ENCODE peak calls at places on chromosomes 6 and 20, in ten cellular contexts. One of them, this sample, is unnamed.
A peak's percentile ranks its signal among the peaks of the same experiment; 100 is the strongest.

GRCh38 chr6:5749016-5749665 is 257.6 kb downstream of the NRN1 start:
- DNase-seq in CD4-positive, alpha-beta T cell: no peak
- DNase-seq in sigmoid colon: no peak
- DNase-seq in breast epithelium: no peak
- DNase-seq in body of pancreas: no peak
- DNase-seq in epithelial cell of esophagus: no peak
- DNase-seq in dorsolateral prefrontal cortex: no peak
- DNase-seq in lower lobe of right lung: peak; percentile 28
- DNase-seq in heart left ventricle: no peak
- DNase-seq in IMR-90: no peak
- DNase-seq in this sample: no peak

GRCh38 chr6:44782198-44782597 is 394.7 kb downstream of the CDC5L start:
- DNase-seq in CD4-positive, alpha-beta T cell: no peak
- DNase-seq in epithelial cell of esophagus: no peak
- DNase-seq in body of pancreas: no peak
- DNase-seq in sigmoid colon: no peak
- DNase-seq in heart left ventricle: no peak
- DNase-seq in dorsolateral prefrontal cortex: no peak
- DNase-seq in IMR-90: no peak
- DNase-seq in lower lobe of right lung: no peak
- DNase-seq in breast epithelium: no peak
- DNase-seq in this sample: no peak

GRCh38 chr6:84417261-84417660 is 189.8 kb upstream of the CEP162 start:
- DNase-seq in breast epithelium: no peak
- DNase-seq in dorsolateral prefrontal cortex: no peak
- DNase-seq in IMR-90: peak; percentile 20
- DNase-seq in sigmoid colon: no peak
- DNase-seq in lower lobe of right lung: no peak
- DNase-seq in epithelial cell of esophagus: peak; percentile 5
- DNase-seq in body of pancreas: no peak
- DNase-seq in CD4-positive, alpha-beta T cell: no peak
- DNase-seq in heart left ventricle: no peak
- DNase-seq in this sample: peak; percentile 12

GRCh38 chr6:41958022-41958856 is 16.6 kb upstream of the CCND3 start:
- DNase-seq in breast epithelium: no peak
- DNase-seq in heart left ventricle: no peak
- DNase-seq in sigmoid colon: peak; percentile 24
- DNase-seq in CD4-positive, alpha-beta T cell: no peak
- DNase-seq in lower lobe of right lung: no peak
- DNase-seq in IMR-90: no peak
- DNase-seq in body of pancreas: no peak
- DNase-seq in epithelial cell of esophagus: no peak
- DNase-seq in dorsolateral prefrontal cortex: no peak
- DNase-seq in this sample: no peak

GRCh38 chr6:71766796-71767195 is 119.6 kb upstream of the RIMS1 start:
- DNase-seq in sigmoid colon: no peak
- DNase-seq in breast epithelium: no peak
- DNase-seq in IMR-90: no peak
- DNase-seq in heart left ventricle: no peak
- DNase-seq in epithelial cell of esophagus: no peak
- DNase-seq in dorsolateral prefrontal cortex: no peak
- DNase-seq in lower lobe of right lung: no peak
- DNase-seq in CD4-positive, alpha-beta T cell: no peak
- DNase-seq in body of pancreas: no peak
- DNase-seq in this sample: no peak

GRCh38 chr6:122610690-122611455 is 668 bp downstream of the PKIB start:
- DNase-seq in body of pancreas: peak; percentile 87
- DNase-seq in lower lobe of right lung: peak; percentile 67
- DNase-seq in epithelial cell of esophagus: peak; percentile 42
- DNase-seq in heart left ventricle: peak; percentile 67
- DNase-seq in IMR-90: no peak
- DNase-seq in sigmoid colon: no peak
- DNase-seq in breast epithelium: peak; percentile 25
- DNase-seq in dorsolateral prefrontal cortex: no peak
- DNase-seq in CD4-positive, alpha-beta T cell: no peak
- DNase-seq in this sample: no peak

GRCh38 chr6:131398176-131398575 is 174.8 kb upstream of the ARG1 start:
- DNase-seq in dorsolateral prefrontal cortex: no peak
- DNase-seq in breast epithelium: no peak
- DNase-seq in epithelial cell of esophagus: no peak
- DNase-seq in sigmoid colon: no peak
- DNase-seq in lower lobe of right lung: no peak
- DNase-seq in body of pancreas: peak; percentile 15
- DNase-seq in CD4-positive, alpha-beta T cell: no peak
- DNase-seq in IMR-90: no peak
- DNase-seq in heart left ventricle: no peak
- DNase-seq in this sample: peak; percentile 17

GRCh38 chr6:27312146-27312949 is at the start of gene POM121L2:
- DNase-seq in body of pancreas: peak; percentile 87
- DNase-seq in sigmoid colon: no peak
- DNase-seq in heart left ventricle: no peak
- DNase-seq in lower lobe of right lung: peak; percentile 69
- DNase-seq in breast epithelium: peak; percentile 72
- DNase-seq in dorsolateral prefrontal cortex: no peak
- DNase-seq in CD4-positive, alpha-beta T cell: peak; percentile 52
- DNase-seq in IMR-90: peak; percentile 28
- DNase-seq in epithelial cell of esophagus: peak; percentile 85
- DNase-seq in this sample: peak; percentile 29

GRCh38 chr6:126180585-126180984 is 159.3 kb upstream of the CENPW start:
- DNase-seq in CD4-positive, alpha-beta T cell: no peak
- DNase-seq in sigmoid colon: no peak
- DNase-seq in breast epithelium: peak; percentile 20
- DNase-seq in epithelial cell of esophagus: peak; percentile 98
- DNase-seq in dorsolateral prefrontal cortex: no peak
- DNase-seq in heart left ventricle: no peak
- DNase-seq in body of pancreas: no peak
- DNase-seq in lower lobe of right lung: no peak
- DNase-seq in IMR-90: peak; percentile 96
- DNase-seq in this sample: peak; percentile 70

GRCh38 chr6:126175251-126175650 is 164.7 kb upstream of the CENPW start:
- DNase-seq in body of pancreas: no peak
- DNase-seq in IMR-90: peak; percentile 38
- DNase-seq in lower lobe of right lung: no peak
- DNase-seq in CD4-positive, alpha-beta T cell: no peak
- DNase-seq in dorsolateral prefrontal cortex: no peak
- DNase-seq in breast epithelium: no peak
- DNase-seq in epithelial cell of esophagus: no peak
- DNase-seq in heart left ventricle: no peak
- DNase-seq in sigmoid colon: no peak
- DNase-seq in this sample: no peak

GRCh38 chr6:126174697-126175096 is 165.2 kb upstream of the CENPW start:
- DNase-seq in heart left ventricle: no peak
- DNase-seq in lower lobe of right lung: no peak
- DNase-seq in CD4-positive, alpha-beta T cell: no peak
- DNase-seq in epithelial cell of esophagus: no peak
- DNase-seq in IMR-90: no peak
- DNase-seq in body of pancreas: no peak
- DNase-seq in breast epithelium: no peak
- DNase-seq in dorsolateral prefrontal cortex: no peak
- DNase-seq in sigmoid colon: no peak
- DNase-seq in this sample: no peak

GRCh38 chr6:126172151-126172550 is 167.8 kb upstream of the CENPW start:
- DNase-seq in heart left ventricle: no peak
- DNase-seq in IMR-90: no peak
- DNase-seq in dorsolateral prefrontal cortex: no peak
- DNase-seq in CD4-positive, alpha-beta T cell: no peak
- DNase-seq in sigmoid colon: no peak
- DNase-seq in lower lobe of right lung: no peak
- DNase-seq in breast epithelium: no peak
- DNase-seq in body of pancreas: no peak
- DNase-seq in epithelial cell of esophagus: no peak
- DNase-seq in this sample: no peak

DNA sequence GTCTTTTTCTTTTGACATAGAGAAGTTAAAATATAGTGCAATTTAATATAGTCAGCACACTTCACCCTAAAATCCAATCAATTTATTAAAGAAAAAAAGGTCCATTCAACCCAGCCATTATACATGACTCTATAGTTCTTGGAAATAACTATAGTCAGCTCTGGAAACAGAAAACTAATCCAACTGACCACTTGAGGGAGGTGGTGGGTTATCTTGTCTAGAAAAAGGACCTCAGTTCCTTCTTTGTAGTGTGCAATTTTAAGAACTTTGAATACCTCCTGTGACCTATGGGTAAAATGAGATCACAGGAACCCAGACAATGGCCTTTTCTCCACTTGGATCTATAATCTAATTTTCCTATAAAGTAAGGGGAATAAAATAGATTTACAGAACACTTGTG is 163.6 kb upstream of the CENPW start:
- DNase-seq in epithelial cell of esophagus: no peak
- DNase-seq in dorsolateral prefrontal cortex: no peak
- DNase-seq in IMR-90: peak; percentile 14
- DNase-seq in body of pancreas: no peak
- DNase-seq in lower lobe of right lung: no peak
- DNase-seq in sigmoid colon: no peak
- DNase-seq in breast epithelium: no peak
- DNase-seq in CD4-positive, alpha-beta T cell: no peak
- DNase-seq in heart left ventricle: no peak
- DNase-seq in this sample: no peak
- TF ChIP-seq CTCF in epithelial cell of esophagus: no peak
- TF ChIP-seq CTCF in dorsolateral prefrontal cortex: no peak
- TF ChIP-seq CTCF in IMR-90: no peak
- TF ChIP-seq CTCF in body of pancreas: no peak
- TF ChIP-seq CTCF in lower lobe of right lung: no peak
- TF ChIP-seq CTCF in sigmoid colon: peak; percentile 36
- TF ChIP-seq CTCF in breast epithelium: no peak
- TF ChIP-seq CTCF in CD4-positive, alpha-beta T cell: no peak
- TF ChIP-seq CTCF in heart left ventricle: no peak
- TF ChIP-seq CTCF in this sample: peak; percentile 53

GRCh38 chr20:31488171-31488570 is 13.1 kb downstream of the REM1 start:
- DNase-seq in lower lobe of right lung: no peak
- DNase-seq in sigmoid colon: peak; percentile 86
- DNase-seq in breast epithelium: no peak
- DNase-seq in dorsolateral prefrontal cortex: no peak
- DNase-seq in CD4-positive, alpha-beta T cell: no peak
- DNase-seq in body of pancreas: no peak
- DNase-seq in IMR-90: no peak
- DNase-seq in heart left ventricle: no peak
- DNase-seq in epithelial cell of esophagus: no peak
- DNase-seq in this sample: no peak

GRCh38 chr20:31489152-31489551 is 14.1 kb downstream of the REM1 start:
- DNase-seq in IMR-90: no peak
- DNase-seq in lower lobe of right lung: no peak
- DNase-seq in heart left ventricle: no peak
- DNase-seq in epithelial cell of esophagus: no peak
- DNase-seq in dorsolateral prefrontal cortex: no peak
- DNase-seq in breast epithelium: no peak
- DNase-seq in body of pancreas: no peak
- DNase-seq in CD4-positive, alpha-beta T cell: no peak
- DNase-seq in sigmoid colon: no peak
- DNase-seq in this sample: no peak

GRCh38 chr20:31485450-31486339 is 10.6 kb downstream of the REM1 start:
- DNase-seq in breast epithelium: peak; percentile 20
- DNase-seq in body of pancreas: peak; percentile 30
- DNase-seq in epithelial cell of esophagus: no peak
- DNase-seq in dorsolateral prefrontal cortex: no peak
- DNase-seq in IMR-90: peak; percentile 8
- DNase-seq in lower lobe of right lung: peak; percentile 51
- DNase-seq in CD4-positive, alpha-beta T cell: no peak
- DNase-seq in heart left ventricle: peak; percentile 83
- DNase-seq in sigmoid colon: peak; percentile 90
- DNase-seq in this sample: no peak

GRCh38 chr20:31484001-31484400 is 8.9 kb downstream of the REM1 start:
- DNase-seq in lower lobe of right lung: no peak
- DNase-seq in heart left ventricle: no peak
- DNase-seq in dorsolateral prefrontal cortex: no peak
- DNase-seq in body of pancreas: no peak
- DNase-seq in breast epithelium: no peak
- DNase-seq in epithelial cell of esophagus: peak; percentile 16
- DNase-seq in CD4-positive, alpha-beta T cell: no peak
- DNase-seq in IMR-90: no peak
- DNase-seq in sigmoid colon: no peak
- DNase-seq in this sample: no peak
- TF ChIP-seq CTCF in lower lobe of right lung: no peak
- TF ChIP-seq CTCF in heart left ventricle: no peak
- TF ChIP-seq CTCF in dorsolateral prefrontal cortex: no peak
- TF ChIP-seq CTCF in body of pancreas: no peak
- TF ChIP-seq CTCF in breast epithelium: no peak
- TF ChIP-seq CTCF in epithelial cell of esophagus: no peak
- TF ChIP-seq CTCF in CD4-positive, alpha-beta T cell: no peak
- TF ChIP-seq CTCF in IMR-90: no peak
- TF ChIP-seq CTCF in sigmoid colon: no peak
- TF ChIP-seq CTCF in this sample: no peak

GRCh38 chr6:119145111-119145510 is 66.6 kb upstream of the FAM184A start:
- DNase-seq in lower lobe of right lung: no peak
- DNase-seq in sigmoid colon: no peak
- DNase-seq in body of pancreas: no peak
- DNase-seq in epithelial cell of esophagus: no peak
- DNase-seq in dorsolateral prefrontal cortex: no peak
- DNase-seq in CD4-positive, alpha-beta T cell: no peak
- DNase-seq in breast epithelium: no peak
- DNase-seq in heart left ventricle: no peak
- DNase-seq in IMR-90: no peak
- DNase-seq in this sample: no peak

GRCh38 chr6:119152187-119152586 is 73.7 kb upstream of the FAM184A start:
- DNase-seq in IMR-90: no peak
- DNase-seq in body of pancreas: no peak
- DNase-seq in breast epithelium: no peak
- DNase-seq in CD4-positive, alpha-beta T cell: no peak
- DNase-seq in sigmoid colon: no peak
- DNase-seq in heart left ventricle: no peak
- DNase-seq in lower lobe of right lung: no peak
- DNase-seq in dorsolateral prefrontal cortex: no peak
- DNase-seq in epithelial cell of esophagus: no peak
- DNase-seq in this sample: no peak

GRCh38 chr6:119148102-119148824 is 69.8 kb upstream of the FAM184A start:
- DNase-seq in CD4-positive, alpha-beta T cell: no peak
- DNase-seq in lower lobe of right lung: no peak
- DNase-seq in epithelial cell of esophagus: peak; percentile 77
- DNase-seq in IMR-90: peak; percentile 83
- DNase-seq in body of pancreas: peak; percentile 62
- DNase-seq in breast epithelium: no peak
- DNase-seq in heart left ventricle: no peak
- DNase-seq in sigmoid colon: no peak
- DNase-seq in dorsolateral prefrontal cortex: no peak
- DNase-seq in this sample: peak; percentile 84

GRCh38 chr6:119147101-119148053 is 68.9 kb upstream of the FAM184A start:
- DNase-seq in body of pancreas: peak; percentile 42
- DNase-seq in breast epithelium: no peak
- DNase-seq in CD4-positive, alpha-beta T cell: no peak
- DNase-seq in IMR-90: peak; percentile 98
- DNase-seq in heart left ventricle: peak; percentile 71
- DNase-seq in epithelial cell of esophagus: peak; percentile 95
- DNase-seq in sigmoid colon: peak; percentile 74
- DNase-seq in lower lobe of right lung: peak; percentile 50
- DNase-seq in dorsolateral prefrontal cortex: no peak
- DNase-seq in this sample: peak; percentile 96

DNA sequence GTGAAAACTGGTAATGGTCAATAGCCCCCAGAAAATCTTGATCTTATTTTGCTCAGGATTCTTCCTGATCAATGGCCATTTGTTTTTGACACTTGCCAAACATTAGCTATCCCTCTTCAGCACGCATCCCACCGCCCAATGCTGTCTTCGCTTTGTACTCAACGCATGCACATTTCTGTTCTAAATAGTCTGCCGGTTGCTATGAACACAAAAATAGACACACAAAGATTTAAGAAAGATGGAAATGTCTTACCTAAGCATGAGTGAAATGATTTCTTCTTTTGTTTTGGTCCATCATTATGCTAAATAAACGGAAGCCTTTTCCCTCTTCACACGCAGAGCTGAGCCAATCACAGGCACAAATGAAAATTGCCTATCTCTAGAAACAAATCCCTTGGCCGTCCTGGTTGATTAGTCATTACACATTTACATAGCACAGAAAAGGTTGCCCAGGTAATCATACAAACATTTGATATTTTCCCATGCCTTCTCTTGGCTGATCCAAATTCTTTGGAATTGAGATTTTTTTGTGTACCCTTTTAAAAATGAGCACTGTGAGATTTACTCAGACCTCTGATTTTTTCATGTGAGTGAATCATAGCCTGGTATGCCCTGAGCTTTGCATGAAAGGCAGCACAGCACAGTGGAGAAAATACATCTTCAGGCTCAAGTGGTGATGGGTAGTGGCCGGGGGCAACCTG is 70.5 kb upstream of the FAM184A start:
- DNase-seq in dorsolateral prefrontal cortex: no peak
- DNase-seq in lower lobe of right lung: no peak
- DNase-seq in IMR-90: peak; percentile 51
- DNase-seq in body of pancreas: peak; percentile 39
- DNase-seq in epithelial cell of esophagus: no peak
- DNase-seq in heart left ventricle: no peak
- DNase-seq in CD4-positive, alpha-beta T cell: no peak
- DNase-seq in breast epithelium: no peak
- DNase-seq in sigmoid colon: no peak
- DNase-seq in this sample: peak; percentile 49
- TF ChIP-seq CTCF in dorsolateral prefrontal cortex: no peak
- TF ChIP-seq CTCF in lower lobe of right lung: no peak
- TF ChIP-seq CTCF in IMR-90: no peak
- TF ChIP-seq CTCF in body of pancreas: no peak
- TF ChIP-seq CTCF in epithelial cell of esophagus: no peak
- TF ChIP-seq CTCF in heart left ventricle: no peak
- TF ChIP-seq CTCF in CD4-positive, alpha-beta T cell: no peak
- TF ChIP-seq CTCF in breast epithelium: no peak
- TF ChIP-seq CTCF in sigmoid colon: no peak
- TF ChIP-seq CTCF in this sample: peak; percentile 39

GRCh38 chr6:52577022-52577777 is at the start of gene TRAM2:
- DNase-seq in breast epithelium: peak; percentile 57
- DNase-seq in lower lobe of right lung: peak; percentile 91
- DNase-seq in sigmoid colon: peak; percentile 92
- DNase-seq in epithelial cell of esophagus: peak; percentile 75
- DNase-seq in body of pancreas: peak; percentile 90
- DNase-seq in dorsolateral prefrontal cortex: peak; percentile 60
- DNase-seq in IMR-90: peak; percentile 74
- DNase-seq in heart left ventricle: peak; percentile 94
- DNase-seq in CD4-positive, alpha-beta T cell: peak; percentile 75
- DNase-seq in this sample: peak; percentile 68
- TF ChIP-seq CTCF in breast epithelium: no peak
- TF ChIP-seq CTCF in lower lobe of right lung: peak; percentile 18
- TF ChIP-seq CTCF in sigmoid colon: no peak
- TF ChIP-seq CTCF in epithelial cell of esophagus: no peak
- TF ChIP-seq CTCF in body of pancreas: no peak
- TF ChIP-seq CTCF in dorsolateral prefrontal cortex: peak; percentile 21
- TF ChIP-seq CTCF in IMR-90: peak; percentile 2
- TF ChIP-seq CTCF in heart left ventricle: peak; percentile 34
- TF ChIP-seq CTCF in CD4-positive, alpha-beta T cell: no peak
- TF ChIP-seq CTCF in this sample: peak; percentile 16

This sample was measured in HFFc6.